ENCODE peak calls at places on chromosomes 11 and 22, in ten cellular contexts. S is NCI-H1105 treated with DMSO at 0.1 percent for 48 hours; O is GM20000; J is activated T-cell treated with anti-CD3 and anti-CD28 coated beads for 24 hours; C is activated CD4-positive, CD25-positive, alpha-beta regulatory T cell; Y is NCI-H774; I is GM23338; Z is iris pigment epithelial cell; V is HEK293T; F is NCI-H1092 treated with DMSO at 0.1 percent for 48 hours. R is an unnamed sample.

GRCh38 chr11:34148504-34149165 is 43.2 kb downstream of the NAT10 start:
- DNase-seq in F (no peak), J (no peak), O (no peak), C (no peak), S (no peak), Z (no peak), Y (no peak), I (no peak), V (no peak), R (no peak)

GRCh38 chr11:46353706-46354105 is 6.4 kb downstream of the DGKZ start:
- DNase-seq in Y (no peak), J (peak), Z (no peak), V (no peak), S (no peak), C (no peak), F (no peak), O (no peak), I (no peak), R (no peak)

GRCh38 chr11:112555491-112556364 is 295.1 kb upstream of the PLET1 start:
- DNase-seq in V (peak), C (peak), I (peak), S (peak), Y (peak), Z (peak), O (peak), F (peak), J (peak), R (peak)

GRCh38 chr11:72885853-72886252 is 71.6 kb downstream of the ATG16L2 start:
- DNase-seq in F (no peak), S (no peak), J (no peak), C (no peak), Y (no peak), V (no peak), I (no peak), Z (no peak), O (no peak), R (no peak)

GRCh38 chr11:95531116-95531515 is 258.5 kb downstream of the FAM76B start:
- DNase-seq in O (no peak), F (no peak), I (peak), C (no peak), J (no peak), S (no peak), Z (no peak), Y (no peak), V (no peak), R (no peak)

GRCh38 chr11:131025421-131026126 is 109.3 kb upstream of the SNX19 start:
- DNase-seq in Y (no peak), C (no peak), I (no peak), O (peak), S (no peak), J (no peak), F (no peak), Z (no peak), V (no peak), R (no peak)

GRCh38 chr22:38966379-38966700 is 8.9 kb downstream of the APOBEC3A start:
- DNase-seq in S (no peak), Z (no peak), C (no peak), O (no peak), I (no peak), F (no peak), Y (no peak), V (no peak), J (no peak), R (no peak)

GRCh38 chr11:33835143-33835878 is 56.6 kb downstream of the LMO2 start:
- DNase-seq in F (peak), Y (no peak), J (no peak), S (peak), Z (peak), C (no peak), I (no peak), O (no peak), V (no peak), R (peak)

GRCh38 chr11:96246718-96247540 is 96.1 kb downstream of the MAML2 start:
- DNase-seq in J (no peak), Y (no peak), O (no peak), I (no peak), C (no peak), Z (peak), V (no peak), F (no peak), S (no peak), R (peak)

GRCh38 chr11:61955416-61956135 is 5.4 kb downstream of the BEST1 start:
- DNase-seq in O (no peak), J (no peak), Y (no peak), C (no peak), S (peak), V (peak), F (peak), I (peak), Z (peak), R (no peak)

GRCh38 chr11:80955588-80955987 is 1514.8 kb upstream of the TENM4 start:
- DNase-seq in S (no peak), I (no peak), O (no peak), F (no peak), V (no peak), Z (no peak), J (no peak), Y (no peak), C (no peak), R (no peak)

GRCh38 chr11:830295-831131 is 2.2 kb upstream of the CD151 start:
- DNase-seq in J (no peak), O (peak), C (no peak), F (peak), S (peak), Z (peak), V (peak), Y (peak), I (peak), R (peak)

GRCh38 chr11:128506999-128507591 is 80.3 kb downstream of the ETS1 start:
- DNase-seq in F (peak), Y (peak), J (no peak), V (no peak), C (no peak), O (no peak), I (peak), Z (peak), S (no peak), R (peak)

GRCh38 chr11:129190087-129190486 is 2.0 kb downstream of the ARHGAP32 start:
- DNase-seq in S (no peak), Z (peak), J (no peak), O (no peak), Y (no peak), I (no peak), F (no peak), V (no peak), C (no peak), R (no peak)

GRCh38 chr11:9203715-9204311 is 61.3 kb downstream of the DENND5A start:
- DNase-seq in I (peak), J (no peak), O (peak), S (no peak), Z (no peak), Y (no peak), V (no peak), C (no peak), F (no peak), R (no peak)

GRCh38 chr11:11988099-11988651 is 20.3 kb downstream of the DKK3 start:
- DNase-seq in J (no peak), O (no peak), V (no peak), F (no peak), Y (no peak), S (no peak), Z (peak), C (no peak), I (no peak), R (peak)

GRCh38 chr11:23406131-23406819 is 546.0 kb upstream of the CCDC179 start:
- DNase-seq in S (no peak), F (no peak), Z (no peak), V (no peak), O (no peak), C (no peak), Y (no peak), J (no peak), I (peak), R (no peak)

GRCh38 chr22:50267591-50268390 is 2.4 kb downstream of the MAPK11 start:
- DNase-seq in J (peak), I (peak), V (no peak), F (no peak), Y (no peak), S (no peak), C (peak), O (peak), Z (peak), R (no peak)

GRCh38 chr11:77441409-77441808 is 32.5 kb downstream of the PAK1 start:
- DNase-seq in F (no peak), V (no peak), I (no peak), Z (no peak), J (no peak), O (no peak), Y (no peak), S (no peak), C (no peak), R (no peak)

GRCh38 chr11:8829556-8829955 is 81.4 kb upstream of the AKIP1 start:
- DNase-seq in C (no peak), O (no peak), I (no peak), J (no peak), F (no peak), Z (no peak), V (no peak), S (no peak), Y (no peak), R (no peak)

GRCh38 chr11:48005133-48005532 is 24.8 kb downstream of the PTPRJ start:
- DNase-seq in Y (no peak), Z (peak), I (no peak), O (no peak), J (no peak), V (no peak), S (no peak), F (no peak), C (no peak), R (no peak)

GRCh38 chr11:66082936-66083698 is 13.0 kb downstream of the PACS1 start:
- DNase-seq in J (no peak), I (no peak), F (peak), S (peak), C (no peak), O (no peak), Z (peak), Y (peak), V (peak), R (no peak)

GRCh38 chr22:32723632-32724031 is 77.9 kb upstream of the TIMP3 start:
- DNase-seq in J (peak), O (peak), Y (no peak), C (no peak), V (no peak), S (no peak), F (no peak), I (no peak), Z (peak), R (no peak)

GRCh38 chr11:38498721-38499120 is 1900.7 kb upstream of the RAG2 start:
- DNase-seq in I (no peak), S (no peak), V (no peak), J (no peak), Z (no peak), C (no peak), F (no peak), O (no peak), Y (no peak), R (no peak)

GRCh38 chr11:45921561-45922424 is 663 bp upstream of the LARGE2 start:
- DNase-seq in Z (no peak), V (no peak), F (peak), S (peak), Y (peak), C (no peak), I (peak), O (peak), J (no peak), R (no peak)

GRCh38 chr22:26502688-26503561 is 9.3 kb downstream of the TFIP11 start:
- DNase-seq in C (no peak), J (peak), S (peak), F (peak), I (peak), O (peak), Z (peak), V (peak), Y (no peak), R (no peak)

GRCh38 chr22:23364389-23364788 is 184.1 kb downstream of the BCR start:
- DNase-seq in Z (no peak), J (no peak), C (no peak), Y (no peak), O (no peak), F (no peak), I (no peak), S (no peak), V (no peak), R (no peak)

GRCh38 chr11:44531636-44532035 is 33.8 kb upstream of the CD82 start:
- DNase-seq in Y (no peak), Z (no peak), C (no peak), I (no peak), J (no peak), S (no peak), F (no peak), O (no peak), V (no peak), R (no peak)

GRCh38 chr11:123235117-123235686 is 40.2 kb upstream of the CLMP start:
- DNase-seq in I (peak), Y (no peak), V (peak), Z (no peak), C (peak), S (peak), F (no peak), O (no peak), J (peak), R (no peak)

GRCh38 chr11:8330416-8330815 is 66.7 kb upstream of the LMO1 start:
- DNase-seq in V (no peak), Y (no peak), I (no peak), O (no peak), Z (no peak), C (no peak), J (no peak), F (no peak), S (peak), R (no peak)

GRCh38 chr11:22349446-22349845 is 11.3 kb downstream of the SLC17A6 start:
- DNase-seq in Z (no peak), I (no peak), C (no peak), F (no peak), Y (no peak), J (no peak), O (no peak), S (no peak), V (no peak), R (no peak)

GRCh38 chr11:122721201-122721963 is 65.9 kb downstream of the UBASH3B start:
- DNase-seq in C (no peak), V (no peak), S (no peak), Z (no peak), O (no peak), F (no peak), J (no peak), Y (no peak), I (no peak), R (no peak)

GRCh38 chr22:45318558-45319318 is 9.0 kb downstream of the FAM118A start:
- DNase-seq in Z (peak), J (no peak), S (no peak), V (no peak), Y (no peak), F (no peak), I (peak), O (peak), C (no peak), R (no peak)

GRCh38 chr22:35552186-35552842 is 11.7 kb downstream of the RASD2 start:
- DNase-seq in J (peak), V (peak), F (no peak), Z (no peak), C (peak), O (peak), Y (no peak), S (no peak), I (peak), R (no peak)

GRCh38 chr11:118406599-118407166 is 5.3 kb downstream of the ATP5MG start:
- DNase-seq in S (peak), V (no peak), O (no peak), Y (peak), I (no peak), F (peak), C (no peak), J (no peak), Z (peak), R (no peak)

GRCh38 chr11:116864531-116864930 is 27.1 kb upstream of the APOA1 start:
- DNase-seq in Y (no peak), J (no peak), V (no peak), Z (no peak), I (no peak), C (no peak), S (no peak), F (no peak), O (no peak), R (no peak)

GRCh38 chr11:36022891-36023290 is 79.0 kb downstream of the LDLRAD3 start:
- DNase-seq in Y (no peak), C (no peak), F (no peak), J (no peak), I (no peak), Z (no peak), V (no peak), O (no peak), S (no peak), R (no peak)

GRCh38 chr11:24820541-24820940 is 323.7 kb downstream of the LUZP2 start:
- DNase-seq in Y (no peak), S (no peak), V (no peak), Z (peak), I (no peak), O (no peak), C (no peak), J (no peak), F (no peak), R (no peak)

GRCh38 chr11:86745571-86745970 is 54.8 kb upstream of the PRSS23 start:
- DNase-seq in V (no peak), Y (no peak), I (no peak), C (no peak), Z (peak), F (no peak), O (no peak), J (no peak), S (no peak), R (peak)

GRCh38 chr11:122192634-122193245 is 76.7 kb upstream of the BLID start:
- DNase-seq in V (no peak), F (no peak), Y (no peak), S (no peak), C (no peak), Z (peak), I (no peak), J (no peak), O (no peak), R (peak)

R was measured in kidney glomerular epithelial cell.